ENCODE peak calls at places on chromosomes 12 and 14, in eight cellular contexts. R, E, B, F, W, J, D and Y are unnamed samples.
A peak's percentile ranks its signal among the peaks of the same experiment; 100 is the strongest.

GRCh38 chr12:113305281-113305856 is 29.5 kb downstream of the SLC8B1 start:
- DNase-seq in R (no peak), E (no peak), B (no peak), F (no peak), W (no peak), J (no peak), D (no peak), Y (no peak)

GRCh38 chr14:71231521-71232393 is 324.5 kb downstream of the PCNX1 start:
- DNase-seq in R (no peak), E (no peak), B (peak; percentile 19), F (peak; percentile 18), W (no peak), J (peak; percentile 11), D (no peak), Y (no peak)

GRCh38 chr14:101716077-101716950 is 45.2 kb upstream of the PPP2R5C start:
- DNase-seq in R (no peak), E (no peak), B (no peak), F (no peak), W (no peak), J (no peak), D (no peak), Y (no peak)

GRCh38 chr14:32576088-32576795 is 247.1 kb downstream of the AKAP6 start:
- DNase-seq in R (peak; percentile 31), E (peak; percentile 83), B (peak; percentile 58), F (peak; percentile 68), W (peak; percentile 57), J (peak; percentile 50), D (peak; percentile 69), Y (peak; percentile 49)

GRCh38 chr14:102479777-102480176 is 29.8 kb downstream of the ANKRD9 start:
- DNase-seq in R (no peak), E (no peak), B (peak; percentile 61), F (no peak), W (no peak), J (no peak), D (peak; percentile 17), Y (no peak)

GRCh38 chr12:90499793-90500192 is 455.2 kb downstream of the CCER1 start:
- DNase-seq in R (no peak), E (peak; percentile 22), B (no peak), F (no peak), W (no peak), J (no peak), D (no peak), Y (no peak)

GRCh38 chr12:92439397-92439779 is 263.4 kb upstream of the PLEKHG7 start:
- DNase-seq in R (peak; percentile 35), E (no peak), B (no peak), F (no peak), W (no peak), J (no peak), D (peak; percentile 24), Y (peak; percentile 30)

GRCh38 chr12:7162691-7163114 is 26.8 kb upstream of the PEX5 start:
- DNase-seq in R (no peak), E (peak; percentile 76), B (no peak), F (peak; percentile 92), W (no peak), J (peak; percentile 79), D (peak; percentile 8), Y (no peak)

GRCh38 chr14:61565836-61566536 is 129.3 kb upstream of the HIF1A start:
- DNase-seq in R (peak; percentile 93), E (no peak), B (no peak), F (no peak), W (peak; percentile 49), J (no peak), D (peak; percentile 86), Y (peak; percentile 94)

GRCh38 chr12:59596232-59597143 is 659 bp downstream of the SLC16A7 start:
- DNase-seq in R (peak; percentile 52), E (peak; percentile 88), B (peak; percentile 25), F (peak; percentile 87), W (peak; percentile 73), J (peak; percentile 87), D (peak; percentile 83), Y (peak; percentile 68)

GRCh38 chr12:54683388-54683787 is 35.2 kb upstream of the DCD start:
- DNase-seq in R (no peak), E (no peak), B (no peak), F (peak; percentile 43), W (no peak), J (peak; percentile 47), D (no peak), Y (no peak)

GRCh38 chr12:108403952-108404351 is 64.8 kb upstream of the CMKLR1 start:
- DNase-seq in R (no peak), E (no peak), B (no peak), F (peak; percentile 57), W (no peak), J (peak; percentile 31), D (no peak), Y (no peak)

GRCh38 chr12:108254030-108254429 is 85.1 kb downstream of the CMKLR1 start:
- DNase-seq in R (no peak), E (no peak), B (no peak), F (no peak), W (no peak), J (no peak), D (no peak), Y (no peak)

GRCh38 chr12:116076399-116076798 is 201.1 kb downstream of the MED13L start:
- DNase-seq in R (peak; percentile 11), E (no peak), B (no peak), F (no peak), W (no peak), J (no peak), D (no peak), Y (peak; percentile 34)

GRCh38 chr12:118082161-118082560 is 21.2 kb upstream of the WSB2 start:
- DNase-seq in R (no peak), E (no peak), B (no peak), F (no peak), W (no peak), J (no peak), D (no peak), Y (no peak)
- H3K27ac ChIP-seq in R (no peak overlapping the region), E (no peak overlapping the region), B (no peak overlapping the region), F (peak overlapping the region; percentile 42), W (no peak overlapping the region), J (no peak overlapping the region), D (no peak overlapping the region), Y (no peak overlapping the region)

GRCh38 chr14:89399157-89399556 is 17.9 kb downstream of the FOXN3 start:
- DNase-seq in R (no peak), E (no peak), B (no peak), F (no peak), W (no peak), J (no peak), D (no peak), Y (no peak)

GRCh38 chr14:89397569-89397968 is 19.5 kb downstream of the FOXN3 start:
- DNase-seq in R (no peak), E (no peak), B (no peak), F (no peak), W (no peak), J (no peak), D (no peak), Y (no peak)

GRCh38 chr14:89401241-89401640 is 15.8 kb downstream of the FOXN3 start:
- DNase-seq in R (no peak), E (no peak), B (no peak), F (no peak), W (no peak), J (no peak), D (no peak), Y (no peak)

GRCh38 chr14:89400529-89400928 is 16.5 kb downstream of the FOXN3 start:
- DNase-seq in R (no peak), E (no peak), B (no peak), F (no peak), W (no peak), J (no peak), D (no peak), Y (no peak)

DNA sequence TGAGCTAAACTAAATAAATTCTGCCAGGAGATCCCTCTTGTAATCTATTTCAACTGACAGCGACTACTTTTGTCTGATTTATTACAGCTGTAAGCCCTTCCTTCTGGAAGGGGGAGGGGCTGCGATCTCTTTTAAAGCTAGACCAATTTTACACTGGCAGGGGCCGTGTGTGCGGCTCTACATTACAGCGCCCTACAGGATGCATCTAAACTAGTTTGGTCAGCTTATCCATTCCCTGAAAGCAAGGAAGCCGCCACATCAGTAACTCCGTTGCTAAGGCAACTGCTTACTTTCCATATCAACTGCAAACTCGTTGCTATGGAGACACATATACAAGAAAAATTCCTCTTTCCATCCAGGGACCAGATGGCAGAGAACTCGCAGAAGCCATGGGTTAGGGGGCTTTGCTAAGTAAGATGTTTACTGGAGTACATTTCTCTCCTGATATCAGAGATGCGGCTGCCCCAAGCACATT is 17.4 kb downstream of the FOXN3 start:
- DNase-seq in R (peak; percentile 86), E (peak; percentile 88), B (peak; percentile 75), F (peak; percentile 97), W (peak; percentile 43), J (peak; percentile 97), D (peak; percentile 95), Y (peak; percentile 89)
- H3K4me3 ChIP-seq in R (no peak overlapping the region), E (no peak overlapping the region), B (no peak overlapping the region), F (no peak overlapping the region), W (no peak overlapping the region), J (no peak overlapping the region), D (no peak overlapping the region), Y (no peak overlapping the region)

DNA sequence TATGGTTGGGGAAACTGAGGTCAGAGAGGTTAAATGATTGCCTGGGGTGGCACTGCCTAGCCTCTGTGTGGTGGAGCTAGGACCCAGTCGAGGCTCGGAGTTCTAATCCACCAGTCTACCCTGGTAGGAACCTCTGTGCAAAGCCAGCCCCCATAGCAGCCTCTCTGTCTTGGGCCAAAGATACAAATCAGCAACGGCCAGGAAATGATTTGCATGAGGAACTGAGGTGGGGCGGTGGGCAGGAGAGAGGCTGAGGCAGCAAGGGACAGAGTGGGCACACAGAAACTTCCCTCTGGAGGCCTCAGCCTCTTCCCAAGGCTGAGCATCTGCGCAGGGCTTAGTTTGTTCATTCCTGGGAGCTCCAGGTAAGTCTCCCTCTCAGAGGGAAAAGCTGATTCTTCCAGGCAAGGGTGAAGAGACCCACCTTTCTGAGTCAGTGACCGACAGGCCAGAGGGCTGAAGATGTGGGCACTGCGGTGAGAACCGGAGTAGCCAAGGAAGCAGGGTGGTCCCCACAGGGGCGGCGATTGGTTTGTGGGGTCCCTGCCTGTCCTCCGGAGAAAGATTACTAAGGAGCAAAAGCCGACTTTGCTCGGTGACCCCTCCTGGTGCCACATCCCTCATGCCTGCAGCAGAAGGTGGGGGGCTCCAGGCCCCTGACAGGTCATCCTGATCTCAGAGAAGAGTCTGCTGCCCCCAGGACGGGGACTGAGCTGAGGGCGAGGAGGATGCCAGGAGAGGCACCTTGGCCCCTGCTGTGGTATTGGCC is 134.6 kb downstream of the CACNA1C start:
- DNase-seq in R (no peak), E (no peak), B (no peak), F (no peak), W (no peak), J (no peak), D (no peak), Y (no peak)
- H3K4me2 ChIP-seq in R (no peak overlapping the region), E (no peak overlapping the region), B (no peak overlapping the region), F (no peak overlapping the region), W (no peak overlapping the region), J (no peak overlapping the region), D (no peak overlapping the region), Y (no peak overlapping the region)

DNA sequence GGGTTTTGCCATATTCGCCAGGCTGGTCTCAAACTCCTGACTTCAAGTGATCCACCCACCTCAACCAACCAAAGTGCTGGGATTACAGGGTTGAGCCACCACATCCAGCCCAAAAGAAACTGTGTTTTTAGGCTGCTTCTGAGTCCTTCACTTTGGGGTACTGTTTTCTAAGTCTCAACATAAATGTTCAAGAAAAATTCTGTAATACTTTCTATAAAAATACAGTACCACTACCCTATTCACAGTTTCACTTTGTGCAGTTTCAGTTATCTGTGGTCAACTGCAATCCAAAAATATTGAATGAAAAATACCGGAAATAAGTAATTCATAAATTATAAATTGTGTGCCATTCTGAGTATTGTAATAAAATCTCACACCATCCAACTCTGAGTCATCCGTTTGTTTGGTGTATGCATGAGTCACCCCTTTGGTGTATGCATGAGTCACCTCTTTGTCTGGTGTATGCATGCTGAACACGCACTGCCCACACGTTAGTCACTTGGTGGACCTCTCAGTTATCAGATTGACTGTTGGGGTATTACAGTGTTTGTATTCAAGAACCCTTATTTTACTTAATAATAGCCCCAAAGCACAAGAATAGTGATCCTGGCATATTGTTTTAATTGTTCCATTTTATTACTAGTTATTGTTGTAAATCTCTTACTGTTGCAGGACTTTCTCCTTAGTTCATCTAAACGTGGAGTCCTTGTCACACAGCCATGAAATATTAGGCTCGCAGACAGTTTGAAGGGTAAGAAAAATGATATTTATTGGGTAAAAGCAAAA is 190.2 kb downstream of the FSCB start:
- DNase-seq in R (peak; percentile 98), E (peak; percentile 85), B (no peak), F (no peak), W (peak; percentile 47), J (peak; percentile 31), D (peak; percentile 97), Y (peak; percentile 95)
- H3K27ac ChIP-seq in R (peak overlapping the region; percentile 72), E (peak overlapping the region; percentile 78), B (no peak overlapping the region), F (no peak overlapping the region), W (peak overlapping the region; percentile 51), J (no peak overlapping the region), D (peak overlapping the region; percentile 22), Y (no peak overlapping the region)